ENCODE peak calls at places on chromosomes 12 and 14, in ten cellular contexts. V is IMR-90, N is uterus, C is gastrocnemius medialis, S is HCT116, F is sigmoid colon, H is stomach, L is lower leg skin, K is heart left ventricle, A is tibial nerve. B is an unnamed sample.

GRCh38 chr14:35046048-35046750 is at the start of gene FAM177A1:
- DNase-seq in V (peak), N (peak), C (peak), S (peak), F (peak), H (peak), L (peak), K (peak), A (peak), B (peak)

GRCh38 chr14:39781466-39781865 is 349.2 kb upstream of the FBXO33 start:
- DNase-seq in V (no peak), N (no peak), C (no peak), S (no peak), F (no peak), H (no peak), L (no peak), K (no peak), A (no peak), B (no peak)

GRCh38 chr12:93886533-93887511 is 209.6 kb downstream of the CRADD start:
- DNase-seq in V (peak), N (no peak), C (no peak), S (no peak), F (no peak), H (no peak), L (no peak), K (no peak), A (no peak), B (no peak)

GRCh38 chr14:50037837-50038236 is 78.5 kb downstream of the VCPKMT start:
- DNase-seq in V (no peak), N (peak), C (no peak), S (no peak), F (no peak), H (no peak), L (no peak), K (no peak), A (no peak), B (peak)

GRCh38 chr14:56119221-56119967 is 1.2 kb downstream of the PELI2 start:
- DNase-seq in V (peak), N (peak), C (no peak), S (no peak), F (peak), H (peak), L (no peak), K (peak), A (no peak), B (peak)

GRCh38 chr12:46800160-46800559 is 25.6 kb downstream of the SLC38A4 start:
- DNase-seq in V (no peak), N (no peak), C (no peak), S (no peak), F (no peak), H (no peak), L (no peak), K (no peak), A (no peak), B (no peak)

GRCh38 chr12:131101006-131101405 is 147.3 kb downstream of the ADGRD1 start:
- DNase-seq in V (no peak), N (peak), C (no peak), S (no peak), F (peak), H (peak), L (peak), K (peak), A (peak), B (no peak)

GRCh38 chr12:28054583-28054982 is 82.0 kb upstream of the PTHLH start:
- DNase-seq in V (no peak), N (no peak), C (no peak), S (no peak), F (no peak), H (no peak), L (no peak), K (no peak), A (no peak), B (no peak)

GRCh38 chr14:29846339-29847129 is 81.1 kb downstream of the PRKD1 start:
- DNase-seq in V (peak), N (no peak), C (no peak), S (no peak), F (no peak), H (no peak), L (no peak), K (no peak), A (no peak), B (no peak)

GRCh38 chr14:34693228-34693939 is 21.0 kb downstream of the CFL2 start:
- DNase-seq in V (no peak), N (peak), C (no peak), S (peak), F (no peak), H (peak), L (no peak), K (no peak), A (no peak), B (no peak)

GRCh38 chr12:115060477-115061168 is 376.6 kb upstream of the TBX3 start:
- DNase-seq in V (no peak), N (no peak), C (no peak), S (no peak), F (no peak), H (no peak), L (no peak), K (no peak), A (no peak), B (no peak)

GRCh38 chr14:33686218-33686617 is 264.7 kb downstream of the EGLN3 start:
- DNase-seq in V (peak), N (no peak), C (no peak), S (no peak), F (no peak), H (no peak), L (no peak), K (no peak), A (no peak), B (no peak)

GRCh38 chr12:76310110-76310509 is 38.1 kb downstream of the BBS10 start:
- DNase-seq in V (peak), N (no peak), C (no peak), S (no peak), F (no peak), H (no peak), L (no peak), K (no peak), A (no peak), B (no peak)

GRCh38 chr14:104087981-104088850 is 2.7 kb downstream of the ASPG start:
- DNase-seq in V (no peak), N (no peak), C (no peak), S (no peak), F (no peak), H (peak), L (peak), K (no peak), A (no peak), B (no peak)

GRCh38 chr14:64417771-64418125 is 29.6 kb downstream of the MTHFD1 start:
- DNase-seq in V (no peak), N (no peak), C (no peak), S (no peak), F (no peak), H (no peak), L (peak), K (no peak), A (no peak), B (no peak)

GRCh38 chr12:26746315-26746714 is 86.7 kb downstream of the ITPR2 start:
- DNase-seq in V (peak), N (no peak), C (no peak), S (no peak), F (no peak), H (no peak), L (no peak), K (no peak), A (no peak), B (no peak)

GRCh38 chr12:26152507-26153102 is 27.8 kb upstream of the BHLHE41 start:
- DNase-seq in V (no peak), N (no peak), C (no peak), S (no peak), F (no peak), H (no peak), L (no peak), K (no peak), A (no peak), B (no peak)

GRCh38 chr12:2557589-2557988 is 237.2 kb upstream of the FKBP4 start:
- DNase-seq in V (no peak), N (no peak), C (no peak), S (no peak), F (peak), H (no peak), L (no peak), K (no peak), A (no peak), B (no peak)

GRCh38 chr14:95515523-95516517 is 630 bp downstream of the SYNE3 start:
- DNase-seq in V (peak), N (peak), C (no peak), S (no peak), F (peak), H (peak), L (peak), K (peak), A (peak), B (peak)

GRCh38 chr14:62657376-62657775 is 387.9 kb downstream of the KCNH5 start:
- DNase-seq in V (no peak), N (no peak), C (no peak), S (no peak), F (no peak), H (no peak), L (no peak), K (no peak), A (no peak), B (no peak)

GRCh38 chr12:23139026-23139425 is 514.1 kb downstream of the ETNK1 start:
- DNase-seq in V (no peak), N (no peak), C (no peak), S (no peak), F (no peak), H (no peak), L (no peak), K (no peak), A (no peak), B (no peak)

GRCh38 chr14:74261288-74261687 is 22.0 kb downstream of the VSX2 start:
- DNase-seq in V (no peak), N (no peak), C (no peak), S (no peak), F (no peak), H (no peak), L (no peak), K (no peak), A (no peak), B (no peak)

GRCh38 chr14:23578560-23579310 is at the start of gene JPH4:
- DNase-seq in V (no peak), N (peak), C (no peak), S (no peak), F (peak), H (peak), L (peak), K (no peak), A (no peak), B (no peak)

GRCh38 chr12:72141381-72141780 is 130.8 kb upstream of the TRHDE start:
- DNase-seq in V (peak), N (no peak), C (no peak), S (peak), F (no peak), H (no peak), L (no peak), K (no peak), A (no peak), B (peak)

GRCh38 chr12:3483089-3483488 is 7.9 kb upstream of the PRMT8 start:
- DNase-seq in V (no peak), N (no peak), C (no peak), S (no peak), F (no peak), H (no peak), L (no peak), K (no peak), A (no peak), B (no peak)

GRCh38 chr12:100830003-100830795 is 35.6 kb downstream of the ANO4 start:
- DNase-seq in V (no peak), N (no peak), C (no peak), S (no peak), F (no peak), H (no peak), L (no peak), K (no peak), A (no peak), B (no peak)

GRCh38 chr14:25120261-25120660 is 70.3 kb upstream of the STXBP6 start:
- DNase-seq in V (no peak), N (no peak), C (no peak), S (no peak), F (no peak), H (no peak), L (no peak), K (no peak), A (no peak), B (no peak)

GRCh38 chr14:68982581-68982980 is 3.5 kb upstream of the ACTN1 start:
- DNase-seq in V (peak), N (no peak), C (no peak), S (no peak), F (no peak), H (no peak), L (no peak), K (no peak), A (no peak), B (no peak)

GRCh38 chr14:73261075-73261474 is 23.8 kb downstream of the PAPLN start:
- DNase-seq in V (no peak), N (no peak), C (no peak), S (no peak), F (no peak), H (no peak), L (peak), K (no peak), A (no peak), B (no peak)

GRCh38 chr12:26233620-26234019 is 38.2 kb downstream of the SSPN start:
- DNase-seq in V (peak), N (no peak), C (no peak), S (no peak), F (no peak), H (no peak), L (no peak), K (no peak), A (no peak), B (no peak)

GRCh38 chr12:45170456-45171042 is 45.3 kb upstream of the ANO6 start:
- DNase-seq in V (peak), N (peak), C (peak), S (peak), F (peak), H (peak), L (peak), K (peak), A (peak), B (peak)

GRCh38 chr14:23055621-23056256 is 1.6 kb downstream of the CDH24 start:
- DNase-seq in V (peak), N (no peak), C (no peak), S (no peak), F (no peak), H (no peak), L (peak), K (peak), A (no peak), B (no peak)

GRCh38 chr12:106247731-106248176 is at the start of gene CKAP4:
- DNase-seq in V (peak), N (peak), C (peak), S (no peak), F (peak), H (peak), L (peak), K (peak), A (peak), B (no peak)

GRCh38 chr12:106248849-106249371 is 1.1 kb upstream of the CKAP4 start:
- DNase-seq in V (peak), N (no peak), C (no peak), S (no peak), F (no peak), H (no peak), L (no peak), K (no peak), A (no peak), B (no peak)

GRCh38 chr12:106249411-106250135 is 1.8 kb upstream of the CKAP4 start:
- DNase-seq in V (no peak), N (no peak), C (no peak), S (no peak), F (no peak), H (no peak), L (no peak), K (no peak), A (no peak), B (no peak)

GRCh38 chr12:106246891-106247730 is 709 bp downstream of the CKAP4 start:
- DNase-seq in V (peak), N (peak), C (no peak), S (no peak), F (peak), H (peak), L (peak), K (peak), A (peak), B (peak)

GRCh38 chr12:106248177-106248848 is 493 bp upstream of the CKAP4 start:
- DNase-seq in V (peak), N (peak), C (no peak), S (no peak), F (peak), H (peak), L (peak), K (peak), A (no peak), B (no peak)
- TF ChIP-seq POLR2A in V (peak), N (no peak), C (no peak), S (no peak), F (no peak), H (no peak), L (no peak), K (no peak), A (no peak), B (no peak)

DNA sequence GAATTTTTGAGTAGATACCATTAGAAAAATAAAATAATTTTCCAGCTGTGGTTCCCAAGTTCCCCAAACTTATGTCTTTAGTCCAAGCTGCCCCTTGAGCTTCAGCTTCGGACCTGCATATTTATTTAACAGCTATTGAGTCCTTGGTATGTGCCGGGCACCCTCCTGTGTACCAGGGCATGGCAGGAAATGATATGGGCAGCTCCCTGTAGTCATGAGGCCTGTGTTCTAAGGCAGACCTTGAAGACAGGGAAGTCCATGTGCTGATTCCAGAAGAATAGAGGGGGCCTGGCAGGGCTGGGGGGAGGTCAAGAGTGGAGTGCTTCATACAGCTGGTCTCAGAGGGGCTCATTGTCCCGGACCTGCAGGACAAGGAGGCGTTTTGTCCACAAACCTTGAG is 29.2 kb downstream of the TRAF3 start:
- DNase-seq in V (no peak), N (no peak), C (no peak), S (no peak), F (no peak), H (no peak), L (no peak), K (no peak), A (no peak), B (no peak)
- TF ChIP-seq POLR2A in V (no peak), N (no peak), C (no peak), S (no peak), F (no peak), H (no peak), L (no peak), K (no peak), A (no peak), B (no peak)

GRCh38 chr12:69330475-69331473 is 17.4 kb upstream of the LYZ start:
- DNase-seq in V (peak), N (no peak), C (no peak), S (no peak), F (no peak), H (peak), L (peak), K (no peak), A (peak), B (peak)
- TF ChIP-seq POLR2A in V (no peak), N (no peak), C (no peak), S (no peak), F (no peak), H (peak), L (no peak), K (no peak), A (no peak), B (peak)

DNA sequence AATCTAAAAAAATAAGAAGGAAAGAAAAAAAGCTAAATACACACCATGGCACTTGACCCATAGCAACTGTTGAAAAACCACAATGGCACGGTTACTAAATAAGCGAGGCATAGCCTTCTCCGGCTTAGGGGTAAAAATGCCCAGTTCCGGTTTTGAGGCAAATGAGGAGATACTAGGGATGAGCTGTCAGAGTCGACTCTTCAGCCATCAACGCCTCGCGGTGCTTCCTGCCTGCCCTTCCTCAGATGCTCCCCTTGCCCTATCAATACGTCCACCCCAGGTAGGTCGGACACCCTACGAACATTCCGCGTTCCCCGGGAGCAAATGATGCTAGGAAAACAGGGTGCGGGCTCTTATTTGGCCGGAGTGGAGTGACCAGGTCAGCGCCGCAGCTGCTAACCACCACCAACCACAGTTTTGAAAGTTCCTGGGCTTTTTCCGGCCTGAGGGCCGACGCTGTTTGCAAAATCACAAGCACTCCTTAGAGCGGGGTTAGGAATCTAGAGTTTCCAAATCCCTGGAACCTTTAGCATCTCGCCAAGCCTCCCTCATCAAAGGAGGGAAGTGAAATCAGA is 1.2 kb downstream of the SRSF9 start:
- DNase-seq in V (peak), N (peak), C (no peak), S (no peak), F (peak), H (peak), L (peak), K (peak), A (no peak), B (peak)
- TF ChIP-seq POLR2A in V (no peak), N (no peak), C (no peak), S (no peak), F (no peak), H (no peak), L (no peak), K (no peak), A (no peak), B (no peak)

DNA sequence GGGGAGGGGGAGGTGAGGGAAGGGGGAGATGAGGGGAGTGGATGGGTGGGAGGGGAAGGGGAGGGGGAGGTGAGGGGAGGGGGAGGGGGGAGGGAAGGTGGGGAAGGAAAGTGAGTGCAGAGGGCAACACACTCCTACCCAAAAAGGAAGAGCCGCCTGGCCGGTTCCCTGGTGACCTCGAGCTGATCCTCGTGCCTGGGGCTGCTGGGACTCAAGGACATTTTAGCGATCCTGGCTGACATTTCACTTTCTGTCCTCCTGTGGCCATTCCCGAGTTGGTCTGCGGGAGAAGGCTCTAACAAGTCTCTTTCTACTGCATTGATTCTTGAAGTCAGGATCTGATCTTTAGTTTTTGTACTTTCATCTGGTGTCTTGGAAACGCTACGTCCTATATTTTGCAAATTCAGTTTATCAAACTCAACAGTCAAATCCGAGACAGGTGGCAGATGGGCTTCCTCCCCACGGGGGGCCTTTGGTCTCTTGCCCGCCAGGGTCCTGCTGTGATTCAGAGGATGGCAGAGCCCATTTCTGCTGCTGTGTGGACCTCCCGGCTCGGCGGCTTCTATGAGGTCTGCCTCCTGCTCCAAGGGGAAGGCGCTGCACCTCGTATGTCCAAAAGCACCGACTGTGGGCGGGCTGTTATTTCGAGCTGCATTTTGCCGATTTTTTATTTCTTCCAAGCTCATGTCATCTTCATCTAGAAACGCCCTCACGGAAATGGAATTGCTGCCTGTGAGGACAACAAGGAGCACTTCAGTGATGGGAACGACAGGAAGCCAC is 19.1 kb downstream of the PGAM5 start:
- DNase-seq in V (no peak), N (no peak), C (no peak), S (no peak), F (no peak), H (no peak), L (no peak), K (no peak), A (no peak), B (peak)
- TF ChIP-seq POLR2A in V (no peak), N (no peak), C (no peak), S (no peak), F (no peak), H (no peak), L (no peak), K (no peak), A (no peak), B (no peak)

GRCh38 chr12:31524791-31525495 is 66.0 kb downstream of the DENND5B start:
- DNase-seq in V (peak), N (no peak), C (no peak), S (peak), F (no peak), H (no peak), L (no peak), K (no peak), A (no peak), B (no peak)
- TF ChIP-seq POLR2A in V (no peak), N (no peak), C (no peak), S (no peak), F (no peak), H (no peak), L (no peak), K (no peak), A (no peak), B (no peak)

GRCh38 chr12:64609543-64610091 is 678 bp upstream of the RASSF3 start:
- DNase-seq in V (peak), N (no peak), C (no peak), S (no peak), F (no peak), H (no peak), L (no peak), K (no peak), A (no peak), B (peak)

GRCh38 chr12:64610092-64610659 is at the start of gene RASSF3:
- DNase-seq in V (peak), N (peak), C (peak), S (peak), F (peak), H (peak), L (peak), K (peak), A (peak), B (peak)

GRCh38 chr12:64608901-64609542 is 1.3 kb upstream of the RASSF3 start:
- DNase-seq in V (peak), N (no peak), C (no peak), S (peak), F (no peak), H (no peak), L (peak), K (no peak), A (no peak), B (peak)

GRCh38 chr12:64611430-64612286 is 1.4 kb downstream of the RASSF3 start:
- DNase-seq in V (peak), N (peak), C (no peak), S (no peak), F (peak), H (peak), L (peak), K (peak), A (no peak), B (peak)

GRCh38 chr12:64610660-64611429 is 550 bp downstream of the RASSF3 start:
- DNase-seq in V (peak), N (peak), C (no peak), S (no peak), F (peak), H (peak), L (peak), K (peak), A (no peak), B (peak)
- TF ChIP-seq POLR2A in V (no peak), N (no peak), C (no peak), S (no peak), F (no peak), H (no peak), L (no peak), K (no peak), A (no peak), B (no peak)